ENCODE peak calls at places on chromosome 9, in nine cellular contexts. K, Q, L, U, N, A, I, Z and Y are unnamed samples.

GRCh38 chr9:96612966-96613589 is 6.6 kb downstream of the CDC14B start:
- DNase-seq in K (no peak), Q (no peak), L (no peak), U (no peak), N (no peak), A (no peak), I (no peak), Z (no peak), Y (no peak)

GRCh38 chr9:755454-756381 is 85.8 kb upstream of the DMRT1 start:
- DNase-seq in K (no peak), Q (peak), L (no peak), U (no peak), N (peak), A (peak), I (no peak), Z (no peak), Y (peak)

GRCh38 chr9:69078581-69078980 is 43.0 kb downstream of the FXN start:
- DNase-seq in K (no peak), Q (no peak), L (no peak), U (no peak), N (no peak), A (no peak), I (no peak), Z (no peak), Y (peak)

GRCh38 chr9:37032713-37033112 is 1.4 kb downstream of the PAX5 start:
- DNase-seq in K (no peak), Q (no peak), L (no peak), U (peak), N (no peak), A (no peak), I (no peak), Z (no peak), Y (no peak)

GRCh38 chr9:114889802-114890224 is 40.6 kb downstream of the TNFSF8 start:
- DNase-seq in K (no peak), Q (no peak), L (no peak), U (peak), N (no peak), A (peak), I (no peak), Z (no peak), Y (no peak)

GRCh38 chr9:90037136-90037797 is 432.5 kb downstream of the GADD45G start:
- DNase-seq in K (no peak), Q (no peak), L (no peak), U (no peak), N (no peak), A (no peak), I (no peak), Z (no peak), Y (no peak)

GRCh38 chr9:122119166-122119521 is 26.0 kb upstream of the TTLL11 start:
- DNase-seq in K (no peak), Q (no peak), L (no peak), U (no peak), N (no peak), A (no peak), I (no peak), Z (no peak), Y (no peak)

GRCh38 chr9:34437006-34437925 is 21.1 kb downstream of the FAM219A start:
- DNase-seq in K (peak), Q (no peak), L (no peak), U (peak), N (peak), A (peak), I (no peak), Z (no peak), Y (peak)

GRCh38 chr9:109335929-109336328 is 15.1 kb upstream of the EPB41L4B start:
- DNase-seq in K (no peak), Q (no peak), L (no peak), U (no peak), N (no peak), A (no peak), I (no peak), Z (no peak), Y (no peak)

GRCh38 chr9:122498883-122499288 is 11.7 kb upstream of the OR1J2 start:
- DNase-seq in K (no peak), Q (peak), L (no peak), U (no peak), N (peak), A (peak), I (no peak), Z (no peak), Y (no peak)

GRCh38 chr9:122657527-122657926 is at the start of gene OR1B1:
- DNase-seq in K (no peak), Q (no peak), L (no peak), U (no peak), N (no peak), A (no peak), I (no peak), Z (no peak), Y (no peak)

GRCh38 chr9:21506910-21507795 is 25.0 kb upstream of the IFNE start:
- DNase-seq in K (no peak), Q (peak), L (no peak), U (no peak), N (peak), A (no peak), I (no peak), Z (no peak), Y (no peak)

GRCh38 chr9:2963307-2963706 is 119.4 kb upstream of the PUM3 start:
- DNase-seq in K (no peak), Q (no peak), L (no peak), U (no peak), N (no peak), A (no peak), I (no peak), Z (no peak), Y (no peak)

GRCh38 chr9:129888085-129888808 is 53.0 kb downstream of the USP20 start:
- DNase-seq in K (no peak), Q (no peak), L (peak), U (peak), N (no peak), A (peak), I (peak), Z (no peak), Y (no peak)

GRCh38 chr9:32387256-32387655 is 2.8 kb downstream of the ACO1 start:
- DNase-seq in K (no peak), Q (no peak), L (no peak), U (no peak), N (no peak), A (no peak), I (no peak), Z (no peak), Y (no peak)

GRCh38 chr9:120654278-120654677 is 60.0 kb downstream of the MEGF9 start:
- DNase-seq in K (no peak), Q (no peak), L (no peak), U (no peak), N (no peak), A (no peak), I (no peak), Z (no peak), Y (no peak)

GRCh38 chr9:116461632-116462031 is 225.5 kb upstream of the TRIM32 start:
- DNase-seq in K (no peak), Q (no peak), L (no peak), U (no peak), N (no peak), A (no peak), I (no peak), Z (no peak), Y (no peak)

GRCh38 chr9:21710792-21711191 is 91.6 kb upstream of the MTAP start:
- DNase-seq in K (no peak), Q (no peak), L (no peak), U (no peak), N (no peak), A (peak), I (no peak), Z (no peak), Y (no peak)

GRCh38 chr9:13444696-13445095 is 165.2 kb upstream of the MPDZ start:
- DNase-seq in K (no peak), Q (no peak), L (no peak), U (no peak), N (no peak), A (no peak), I (no peak), Z (no peak), Y (no peak)